ENCODE peak calls at places on chromosomes 6 and 20, in six cellular contexts. R is MM.1S; C is glomerular endothelial cell; Y is heart left ventricle; S is activated CD4-positive, alpha-beta T cell treated with anti-CD3 and anti-CD28 coated beads, Interleukin-2, amount 10 ng/mL, durations not matched to agents 7 days and 5 days; E is lower lobe of right lung. B is an unnamed sample.
A peak's percentile ranks its signal among the peaks of the same experiment; 100 is the strongest.

GRCh38 chr6:78598966-78599365 is 268.4 kb upstream of the IRAK1BP1 start:
- DNase-seq in C (peak; percentile 100), Y (peak; percentile 25), S (no peak), R (no peak), E (no peak), B (peak; percentile 98)

GRCh38 chr20:59958626-59959025 is 403 bp downstream of the CDH26 start:
- DNase-seq in E (no peak), S (no peak), R (peak; percentile 66), Y (no peak), C (no peak), B (no peak)

GRCh38 chr6:14622135-14622534 is 504.6 kb downstream of the CD83 start:
- DNase-seq in C (no peak), E (no peak), R (no peak), Y (no peak), S (no peak), B (no peak)

GRCh38 chr6:43588194-43588593 is 12.2 kb downstream of the POLH start:
- DNase-seq in R (no peak), S (no peak), Y (no peak), C (no peak), E (no peak), B (no peak)

GRCh38 chr6:33583591-33584155 is 3.6 kb upstream of the BAK1 start:
- DNase-seq in S (no peak), E (no peak), Y (no peak), C (no peak), R (no peak), B (no peak)

GRCh38 chr20:62921119-62921687 is 5.1 kb downstream of the DIDO1 start:
- DNase-seq in S (peak; percentile 76), R (peak; percentile 16), C (no peak), Y (no peak), E (peak; percentile 56), B (peak; percentile 73)

GRCh38 chr6:43495409-43495941 is 14.7 kb downstream of the LRRC73 start:
- DNase-seq in C (no peak), Y (no peak), E (no peak), R (no peak), S (peak; percentile 41), B (no peak)

GRCh38 chr6:168852336-168852884 is 401.2 kb downstream of the THBS2 start:
- DNase-seq in E (no peak), R (no peak), C (no peak), S (no peak), Y (no peak), B (no peak)

GRCh38 chr20:4959582-4959981 is 41.7 kb downstream of the SLC23A2 start:
- DNase-seq in R (no peak), E (no peak), Y (no peak), S (no peak), C (no peak), B (no peak)

GRCh38 chr6:148550569-148550968 is 196.3 kb upstream of the UST start:
- DNase-seq in S (no peak), Y (no peak), E (no peak), C (no peak), R (no peak), B (no peak)

GRCh38 chr6:157811137-157811475 is 11.9 kb upstream of the SNX9 start:
- DNase-seq in Y (no peak), S (no peak), R (no peak), C (no peak), E (no peak), B (no peak)

GRCh38 chr20:52972965-52973819 is 1.0 kb downstream of the TSHZ2 start:
- DNase-seq in Y (peak; percentile 23), R (peak; percentile 20), E (no peak), C (no peak), S (peak; percentile 22), B (no peak)

GRCh38 chr6:21886601-21887091 is 293.1 kb downstream of the SOX4 start:
- DNase-seq in Y (no peak), S (no peak), E (no peak), R (no peak), C (no peak), B (no peak)

GRCh38 chr6:92687278-92687677 is 732.1 kb downstream of the EPHA7 start:
- DNase-seq in S (no peak), Y (no peak), C (no peak), E (no peak), R (peak; percentile 12), B (no peak)

B was measured in dermis microvascular lymphatic vessel endothelial cell.